ENCODE peak calls at places on chromosomes 6 and 20, in five cellular contexts. G, V, Z, F and K are unnamed samples.

GRCh38 chr6:17470209-17470952 is 77.0 kb downstream of the CAP2 start:
- DNase-seq in G (no peak), V (no peak), Z (no peak), F (no peak), K (no peak)

GRCh38 chr6:37607949-37608348 is 89.7 kb downstream of the MDGA1 start:
- DNase-seq in G (no peak), V (no peak), Z (no peak), F (peak), K (no peak)

GRCh38 chr6:132715204-132715603 is 1.3 kb upstream of the VNN1 start:
- DNase-seq in G (no peak), V (peak), Z (no peak), F (peak), K (peak)

GRCh38 chr6:33634986-33635385 is 13.9 kb downstream of the ITPR3 start:
- DNase-seq in G (no peak), V (no peak), Z (no peak), F (no peak), K (no peak)

GRCh38 chr20:32920530-32921298 is 62.0 kb downstream of the EFCAB8 start:
- DNase-seq in G (no peak), V (no peak), Z (peak), F (no peak), K (no peak)

GRCh38 chr20:408843-409696 is 971 bp downstream of the RBCK1 start:
- DNase-seq in G (no peak), V (no peak), Z (no peak), F (no peak), K (no peak)

GRCh38 chr6:37517411-37517812 is 17.7 kb upstream of the CCDC167 start:
- DNase-seq in G (no peak), V (no peak), Z (no peak), F (no peak), K (peak)

GRCh38 chr20:58695895-58696375 is 3.3 kb downstream of the NPEPL1 start:
- DNase-seq in G (no peak), V (no peak), Z (peak), F (no peak), K (no peak)

GRCh38 chr6:68776382-68776781 is 141.3 kb downstream of the ADGRB3 start:
- DNase-seq in G (no peak), V (no peak), Z (no peak), F (no peak), K (no peak)

GRCh38 chr6:44166591-44167184 is 8.1 kb downstream of the CAPN11 start:
- DNase-seq in G (no peak), V (no peak), Z (no peak), F (no peak), K (no peak)

GRCh38 chr20:35515341-35515740 is 14.1 kb downstream of the C20orf173 start:
- DNase-seq in G (no peak), V (no peak), Z (no peak), F (no peak), K (no peak)